ENCODE peak calls at places on chromosomes 1 and 21, in four cellular contexts. Y, G, B and O are unnamed samples.

GRCh38 chr1:83815348-83815747 is 183.6 kb downstream of the TTLL7 start:
- DNase-seq in Y (no peak), G (no peak), B (peak), O (no peak)

GRCh38 chr1:67768480-67768879 is 64.8 kb downstream of the GNG12 start:
- DNase-seq in Y (no peak), G (no peak), B (no peak), O (no peak)

GRCh38 chr1:227372662-227373061 is 54.4 kb upstream of the CDC42BPA start:
- DNase-seq in Y (no peak), G (no peak), B (no peak), O (no peak)

GRCh38 chr1:214349781-214350180 is 68.8 kb downstream of the SMYD2 start:
- DNase-seq in Y (no peak), G (no peak), B (no peak), O (peak)

GRCh38 chr1:90262791-90263190 is 267.9 kb downstream of the ZNF326 start:
- DNase-seq in Y (no peak), G (no peak), B (no peak), O (no peak)

GRCh38 chr1:221726331-221726692 is 15.6 kb downstream of the DUSP10 start:
- DNase-seq in Y (no peak), G (no peak), B (no peak), O (no peak)

GRCh38 chr1:94898486-94899385 is 28.2 kb downstream of the CNN3 start:
- DNase-seq in Y (no peak), G (no peak), B (no peak), O (no peak)

GRCh38 chr1:226631229-226632000 is 82.9 kb downstream of the STUM start:
- DNase-seq in Y (no peak), G (no peak), B (no peak), O (no peak)

GRCh38 chr1:173503391-173503790 is 26.3 kb downstream of the PRDX6 start:
- DNase-seq in Y (no peak), G (peak), B (peak), O (no peak)

GRCh38 chr21:36980280-36981048 is 14.0 kb upstream of the HLCS start:
- DNase-seq in Y (no peak), G (no peak), B (peak), O (no peak)

GRCh38 chr1:48109390-48110009 is 112.3 kb upstream of the TRABD2B start:
- DNase-seq in Y (peak), G (peak), B (peak), O (peak)

GRCh38 chr1:40350391-40350790 is 23.1 kb upstream of the SMAP2 start:
- DNase-seq in Y (no peak), G (no peak), B (no peak), O (no peak)

GRCh38 chr1:113871597-113872113 is at the start of gene PTPN22:
- DNase-seq in Y (no peak), G (peak), B (peak), O (no peak)

GRCh38 chr1:22142315-22143064 is 407 bp downstream of the WNT4 start:
- DNase-seq in Y (no peak), G (peak), B (peak), O (peak)

DNA sequence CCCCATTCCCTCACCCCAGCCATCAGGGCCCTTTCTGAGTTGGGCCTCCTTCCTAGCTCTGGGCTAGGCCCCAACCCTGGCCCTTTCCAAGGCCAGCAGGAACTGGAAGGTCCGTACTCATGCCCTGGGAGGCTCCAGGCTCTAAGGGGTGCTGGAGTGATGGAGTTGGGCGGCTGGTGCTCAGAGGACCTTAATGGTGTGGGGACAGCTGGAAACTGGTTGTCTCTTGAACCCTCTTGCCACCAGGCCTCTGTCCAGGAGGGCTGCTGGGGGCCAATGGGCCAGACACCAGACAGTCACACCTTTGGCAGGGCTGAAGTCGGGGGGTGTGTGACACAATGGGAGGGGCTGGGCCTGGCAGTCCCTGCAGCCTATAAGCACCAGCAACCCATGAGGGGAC is 9.2 kb upstream of the PADI1 start:
- DNase-seq in Y (no peak), G (no peak), B (no peak), O (no peak)
- H4K8ac ChIP-seq in Y (no peak), G (no peak), B (peak), O (no peak)

DNA sequence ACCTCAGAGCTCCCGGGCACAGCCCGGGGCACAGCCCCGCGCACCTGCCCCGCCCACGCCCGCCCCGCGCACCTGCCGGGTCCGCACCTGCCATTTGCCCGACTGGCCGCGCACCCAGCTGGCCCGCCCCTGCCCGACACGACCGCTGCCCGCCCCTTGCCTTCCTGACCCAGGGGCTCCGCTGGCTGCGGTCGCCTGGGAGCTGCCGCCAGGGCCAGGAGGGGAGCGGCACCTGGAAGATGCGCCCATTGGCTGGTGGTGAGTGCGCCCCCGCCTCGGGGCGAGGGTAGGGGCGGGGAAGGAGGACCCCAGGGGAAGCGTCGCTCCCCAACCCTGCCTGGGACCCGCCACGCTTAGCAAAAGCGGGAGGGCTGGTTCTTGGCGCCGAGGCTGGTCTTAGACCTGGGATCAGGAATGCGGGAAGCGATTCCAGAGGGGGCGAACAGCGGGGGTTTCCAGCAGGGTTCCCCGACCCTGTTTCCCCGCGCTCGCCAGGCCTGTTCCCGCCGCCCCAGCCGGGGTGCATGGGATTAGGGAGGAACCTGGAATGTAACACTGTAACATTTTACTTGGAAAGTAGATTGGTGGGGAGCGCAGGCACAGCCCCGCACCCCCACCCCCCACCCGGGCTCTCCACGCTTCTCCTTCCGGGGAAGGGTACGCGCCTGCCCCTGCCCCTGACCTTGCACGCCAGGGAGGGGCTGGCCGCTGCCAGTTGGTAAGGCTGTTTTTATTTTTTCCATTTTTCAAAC is at the start of gene FAM3B:
- DNase-seq in Y (peak), G (peak), B (no peak), O (peak)
- H3K9ac ChIP-seq in Y (peak), G (no peak), B (no peak), O (peak)

DNA sequence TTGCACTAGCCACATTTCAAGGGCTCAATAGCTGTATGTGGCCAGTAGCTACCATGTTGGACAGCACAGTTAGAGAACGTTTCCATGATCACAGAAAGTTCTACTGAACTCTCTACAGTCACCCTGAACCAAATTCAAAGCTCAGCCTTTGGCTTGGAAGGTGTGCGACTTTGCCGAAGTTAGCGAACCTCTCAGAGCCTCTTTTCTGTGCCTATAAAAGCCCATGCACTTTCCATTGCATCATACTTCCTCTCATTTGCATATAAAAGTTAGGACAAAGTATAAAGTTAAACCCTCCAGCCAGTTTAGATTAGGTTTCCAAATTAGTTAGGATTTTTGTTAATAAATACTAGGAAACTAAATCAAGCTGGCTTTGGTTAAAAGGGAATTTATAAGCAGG is 4.7 kb upstream of the SLC1A7 start:
- DNase-seq in Y (no peak), G (no peak), B (no peak), O (no peak)
- H4K8ac ChIP-seq in Y (no peak), G (no peak), B (peak), O (no peak)

DNA sequence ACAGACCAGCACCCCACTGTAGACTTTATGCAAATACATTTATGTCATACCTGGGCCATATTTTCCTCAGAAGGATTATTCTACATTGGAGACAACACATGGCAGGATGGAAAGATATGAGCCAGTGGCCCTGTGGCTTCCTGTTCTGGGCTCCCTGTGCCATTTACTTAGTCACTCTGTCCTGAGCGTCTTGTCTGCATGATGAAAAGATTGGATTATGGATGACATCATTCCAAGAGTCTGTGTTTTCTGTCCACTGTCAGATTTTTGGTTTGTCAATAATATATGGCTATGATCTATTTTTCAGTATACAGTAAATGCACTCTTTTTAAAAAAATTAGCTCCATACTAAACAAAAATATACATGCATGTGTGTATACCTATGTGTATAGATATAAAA is 30.8 kb downstream of the IGSF5 start:
- DNase-seq in Y (no peak), G (no peak), B (no peak), O (no peak)
- H3K9ac ChIP-seq in Y (no peak), G (no peak), B (no peak), O (no peak)

DNA sequence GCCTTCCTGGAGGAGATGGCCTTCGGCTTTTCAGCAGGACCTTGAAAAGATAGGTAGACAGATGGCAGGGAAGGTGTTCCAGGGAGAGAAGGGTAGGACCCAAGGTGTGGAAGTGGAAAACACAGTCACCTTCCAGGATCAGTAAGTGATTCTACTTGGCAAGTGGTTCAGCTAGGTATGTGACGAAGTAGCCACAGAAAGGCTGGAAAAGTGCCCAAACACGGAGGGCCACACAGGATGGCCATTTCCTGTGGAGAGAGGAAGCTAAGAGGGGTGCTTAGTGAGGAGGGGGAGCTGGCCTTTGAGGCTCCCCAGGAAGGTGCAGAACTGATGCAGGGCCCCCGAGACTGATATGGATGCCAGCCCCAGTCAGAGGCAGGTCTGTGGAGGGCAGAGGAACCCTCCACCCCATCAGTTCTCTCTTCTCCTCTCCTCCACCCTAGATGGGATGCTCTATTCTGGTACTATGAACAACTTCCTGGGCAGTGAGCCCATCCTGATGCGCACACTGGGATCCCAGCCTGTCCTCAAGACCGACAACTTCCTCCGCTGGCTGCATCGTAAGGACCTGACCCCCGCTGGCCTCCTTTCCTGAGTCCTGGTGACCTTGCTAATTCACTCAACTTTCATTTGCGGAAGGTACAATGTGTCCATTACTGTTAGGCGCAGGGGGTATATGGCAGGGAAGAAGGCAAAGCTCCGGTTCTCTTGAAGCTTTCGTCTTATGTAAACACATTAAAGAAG is 6.8 kb downstream of the SEMA4A start:
- DNase-seq in Y (no peak), G (no peak), B (no peak), O (no peak)
- H4K8ac ChIP-seq in Y (peak), G (no peak), B (peak), O (no peak)